ENCODE peak calls at places on chromosomes 7 and 10, in seven cellular contexts. Q, J, V, Y, S, U and I are unnamed samples.

GRCh38 chr7:92595281-92595680 is 5.1 kb upstream of the FAM133B start:
- DNase-seq in Q (no peak), J (no peak), V (no peak), Y (no peak), S (no peak), U (no peak), I (no peak)

GRCh38 chr7:143519411-143520131 is 41.9 kb downstream of the TAS2R41 start:
- DNase-seq in Q (no peak), J (no peak), V (no peak), Y (no peak), S (no peak), U (no peak), I (no peak)

GRCh38 chr7:82481499-82482097 is 38.0 kb upstream of the CACNA2D1 start:
- DNase-seq in Q (peak), J (no peak), V (no peak), Y (no peak), S (no peak), U (peak), I (no peak)

GRCh38 chr7:45181991-45182855 is 24.6 kb downstream of the RAMP3 start:
- DNase-seq in Q (no peak), J (no peak), V (no peak), Y (no peak), S (no peak), U (no peak), I (no peak)

GRCh38 chr7:127119517-127119916 is 133.2 kb downstream of the GRM8 start:
- DNase-seq in Q (no peak), J (no peak), V (no peak), Y (no peak), S (no peak), U (no peak), I (no peak)

GRCh38 chr7:112112822-112113255 is 93.4 kb downstream of the DOCK4 start:
- DNase-seq in Q (no peak), J (no peak), V (no peak), Y (no peak), S (peak), U (no peak), I (no peak)

GRCh38 chr10:30433286-30433778 is 652 bp upstream of the MAP3K8 start:
- DNase-seq in Q (peak), J (no peak), V (peak), Y (no peak), S (peak), U (peak), I (no peak)

GRCh38 chr10:49025347-49025983 is 85.8 kb upstream of the LRRC18 start:
- DNase-seq in Q (no peak), J (no peak), V (no peak), Y (no peak), S (no peak), U (no peak), I (no peak)

GRCh38 chr7:20365486-20365885 is 34.8 kb downstream of the ITGB8 start:
- DNase-seq in Q (no peak), J (no peak), V (no peak), Y (no peak), S (no peak), U (no peak), I (no peak)

GRCh38 chr10:105844653-105845052 is 1203.6 kb downstream of the SORCS3 start:
- DNase-seq in Q (no peak), J (no peak), V (no peak), Y (no peak), S (no peak), U (no peak), I (no peak)

GRCh38 chr7:105723582-105723981 is 142.3 kb upstream of the EFCAB10 start:
- DNase-seq in Q (no peak), J (no peak), V (no peak), Y (no peak), S (no peak), U (no peak), I (no peak)

GRCh38 chr10:53111529-53111928 is 338.9 kb upstream of the MBL2 start:
- DNase-seq in Q (peak), J (no peak), V (no peak), Y (no peak), S (no peak), U (no peak), I (no peak)

GRCh38 chr7:6656413-6656812 is 19.3 kb downstream of the ZNF316 start:
- DNase-seq in Q (no peak), J (no peak), V (no peak), Y (no peak), S (no peak), U (no peak), I (no peak)

GRCh38 chr7:108246227-108246837 is 116.2 kb upstream of the LAMB4 start:
- DNase-seq in Q (peak), J (peak), V (no peak), Y (no peak), S (no peak), U (peak), I (no peak)

GRCh38 chr10:110613341-110613995 is 30.7 kb upstream of the RBM20 start:
- DNase-seq in Q (peak), J (no peak), V (no peak), Y (no peak), S (no peak), U (no peak), I (no peak)

GRCh38 chr10:34124522-34125035 is 690.5 kb downstream of the PARD3 start:
- DNase-seq in Q (no peak), J (no peak), V (no peak), Y (no peak), S (no peak), U (peak), I (no peak)

GRCh38 chr10:91493313-91493712 is 83.2 kb downstream of the HECTD2 start:
- DNase-seq in Q (peak), J (no peak), V (no peak), Y (no peak), S (no peak), U (peak), I (no peak)

GRCh38 chr7:14850039-14850438 is 52.5 kb downstream of the DGKB start:
- DNase-seq in Q (no peak), J (no peak), V (no peak), Y (no peak), S (no peak), U (no peak), I (no peak)

GRCh38 chr10:672139-672538 is 17.3 kb downstream of the DIP2C start:
- DNase-seq in Q (no peak), J (no peak), V (no peak), Y (no peak), S (no peak), U (no peak), I (no peak)

GRCh38 chr7:12570529-12571461 is at the start of gene SCIN:
- DNase-seq in Q (peak), J (no peak), V (peak), Y (no peak), S (no peak), U (peak), I (peak)

GRCh38 chr10:117175215-117175900 is 21.9 kb upstream of the KCNK18 start:
- DNase-seq in Q (no peak), J (no peak), V (no peak), Y (no peak), S (no peak), U (no peak), I (no peak)

GRCh38 chr7:12549106-12549505 is 21.4 kb upstream of the SCIN start:
- DNase-seq in Q (no peak), J (no peak), V (no peak), Y (no peak), S (no peak), U (no peak), I (no peak)

GRCh38 chr7:27110163-27110976 is 7.9 kb upstream of the HOXA2 start:
- DNase-seq in Q (no peak), J (no peak), V (no peak), Y (no peak), S (no peak), U (no peak), I (no peak)

GRCh38 chr10:77700086-77700485 is 62.5 kb upstream of the KCNMA1 start:
- DNase-seq in Q (no peak), J (no peak), V (no peak), Y (no peak), S (no peak), U (no peak), I (no peak)

GRCh38 chr7:36904802-36905201 is 180.5 kb upstream of the AOAH start:
- DNase-seq in Q (no peak), J (no peak), V (no peak), Y (no peak), S (no peak), U (no peak), I (no peak)

GRCh38 chr7:1706381-1706720 is 36.3 kb downstream of the ELFN1 start:
- DNase-seq in Q (no peak), J (no peak), V (no peak), Y (no peak), S (no peak), U (no peak), I (no peak)

GRCh38 chr7:121278120-121279021 is 50.4 kb upstream of the WNT16 start:
- DNase-seq in Q (peak), J (no peak), V (no peak), Y (no peak), S (no peak), U (no peak), I (no peak)

GRCh38 chr7:128738570-128739047 is 550 bp upstream of the CALU start:
- DNase-seq in Q (no peak), J (no peak), V (no peak), Y (no peak), S (peak), U (no peak), I (no peak)

GRCh38 chr10:97406064-97406463 is 4.9 kb upstream of the RRP12 start:
- DNase-seq in Q (no peak), J (no peak), V (no peak), Y (no peak), S (no peak), U (no peak), I (no peak)

GRCh38 chr10:16856092-16856491 is 38.9 kb upstream of the RSU1 start:
- DNase-seq in Q (no peak), J (no peak), V (no peak), Y (no peak), S (no peak), U (no peak), I (no peak)

GRCh38 chr10:107576746-107577145 is 412.2 kb upstream of the SORCS1 start:
- DNase-seq in Q (no peak), J (no peak), V (no peak), Y (no peak), S (no peak), U (no peak), I (no peak)

GRCh38 chr10:34815174-34816066 is at the start of gene PARD3:
- DNase-seq in Q (peak), J (no peak), V (no peak), Y (no peak), S (peak), U (peak), I (no peak)

GRCh38 chr10:130110236-130111114 is at the start of gene C10orf143:
- DNase-seq in Q (peak), J (peak), V (peak), Y (peak), S (peak), U (peak), I (peak)

GRCh38 chr7:83579740-83580139 is 69.2 kb downstream of the SEMA3E start:
- DNase-seq in Q (no peak), J (no peak), V (no peak), Y (no peak), S (no peak), U (no peak), I (no peak)

GRCh38 chr10:87030912-87031635 is 11.0 kb downstream of the FAM25A start:
- DNase-seq in Q (no peak), J (no peak), V (no peak), Y (no peak), S (no peak), U (no peak), I (no peak)

GRCh38 chr10:16792675-16793074 is 24.5 kb downstream of the RSU1 start:
- DNase-seq in Q (no peak), J (no peak), V (no peak), Y (no peak), S (peak), U (no peak), I (no peak)

GRCh38 chr10:113131611-113132330 is 181.7 kb downstream of the TCF7L2 start:
- DNase-seq in Q (no peak), J (no peak), V (no peak), Y (no peak), S (peak), U (no peak), I (no peak)

GRCh38 chr7:116258734-116259133 is 48.4 kb downstream of the TES start:
- DNase-seq in Q (peak), J (no peak), V (peak), Y (no peak), S (no peak), U (peak), I (no peak)